ENCODE peak calls at places on chromosome X, in ten cellular contexts. D is astrocyte of the spinal cord; Q is CD4-positive, alpha-beta T cell; V is AG10803; W is left lung; M is transverse colon; L is AG09309; T is pancreas; X is astrocyte of the cerebellum; O is lower leg skin. I is an unnamed sample.
A peak's percentile ranks its signal among the peaks of the same experiment; 100 is the strongest.

GRCh38 chrX:24733111-24733510 is 39.4 kb downstream of the POLA1 start:
- DNase-seq in W (no peak), V (no peak), Q (no peak), L (no peak), O (no peak), T (no peak), M (no peak), X (no peak), D (no peak), I (no peak)

GRCh38 chrX:1196436-1196835 is 16.0 kb downstream of the CRLF2 start:
- DNase-seq in T (no peak), Q (no peak), X (no peak), O (no peak), L (no peak), V (no peak), M (no peak), D (no peak), W (no peak), I (no peak)

GRCh38 chrX:80879916-80880315 is 70.2 kb upstream of the BRWD3 start:
- DNase-seq in D (no peak), W (no peak), V (peak; percentile 14), Q (no peak), T (no peak), X (no peak), M (no peak), L (peak; percentile 27), O (no peak), I (no peak)

GRCh38 chrX:64580035-64580434 is 184.8 kb upstream of the MTMR8 start:
- DNase-seq in D (no peak), W (no peak), T (no peak), V (no peak), L (no peak), O (no peak), X (no peak), Q (no peak), M (no peak), I (no peak)

GRCh38 chrX:28586891-28587635 is at the start of gene IL1RAPL1:
- DNase-seq in V (peak; percentile 12), W (no peak), D (peak; percentile 75), M (no peak), T (no peak), X (peak; percentile 49), L (no peak), O (no peak), Q (no peak), I (no peak)

GRCh38 chrX:639151-639550 is 8.6 kb downstream of the SHOX start:
- DNase-seq in M (no peak), L (no peak), V (no peak), W (no peak), T (no peak), Q (no peak), X (no peak), D (no peak), O (no peak), I (no peak)

GRCh38 chrX:148878371-148878770 is 378.0 kb downstream of the AFF2 start:
- DNase-seq in X (no peak), D (peak; percentile 67), O (no peak), V (peak; percentile 34), T (no peak), L (no peak), Q (no peak), W (no peak), M (no peak), I (no peak)

GRCh38 chrX:40521868-40522450 is 58.8 kb upstream of the ATP6AP2 start:
- DNase-seq in M (no peak), L (no peak), Q (no peak), V (no peak), T (no peak), O (no peak), D (no peak), W (no peak), X (no peak), I (no peak)

GRCh38 chrX:97995834-97996233 is 1112.1 kb downstream of the RPA4 start:
- DNase-seq in Q (no peak), O (no peak), X (no peak), T (no peak), L (no peak), M (no peak), V (no peak), D (no peak), W (no peak), I (no peak)

GRCh38 chrX:14802943-14803710 is 69.7 kb downstream of the FANCB start:
- DNase-seq in X (no peak), L (peak; percentile 31), M (no peak), T (no peak), Q (no peak), V (peak; percentile 83), O (no peak), W (no peak), D (no peak), I (no peak)

GRCh38 chrX:150155396-150156048 is 207.6 kb upstream of the MAMLD1 start:
- DNase-seq in V (peak; percentile 66), T (no peak), M (peak; percentile 40), D (peak; percentile 40), X (no peak), L (peak; percentile 28), W (no peak), Q (no peak), O (no peak), I (no peak)

GRCh38 chrX:124217289-124218251 is 114.9 kb upstream of the TEX13D start:
- DNase-seq in T (no peak), M (peak; percentile 37), V (peak; percentile 22), L (no peak), Q (peak; percentile 54), D (peak; percentile 37), W (peak; percentile 36), O (no peak), X (no peak), I (no peak)

GRCh38 chrX:23435575-23435974 is 100.9 kb downstream of the PTCHD1 start:
- DNase-seq in Q (no peak), O (no peak), X (no peak), V (no peak), D (no peak), T (no peak), M (no peak), W (no peak), L (no peak), I (no peak)

GRCh38 chrX:103477496-103477895 is 41.8 kb downstream of the RAB40A start:
- DNase-seq in W (no peak), L (no peak), V (peak; percentile 33), Q (no peak), X (no peak), O (no peak), M (no peak), T (no peak), D (no peak), I (no peak)

GRCh38 chrX:13024911-13025454 is 19.4 kb downstream of the FAM9C start:
- DNase-seq in D (no peak), X (no peak), M (no peak), L (no peak), Q (no peak), T (no peak), O (no peak), W (no peak), V (no peak), I (no peak)
- TF ChIP-seq CTCF in D (no peak), X (no peak), M (no peak), L (no peak), Q (no peak), T (no peak), O (no peak), W (no peak), V (no peak), I (no peak)

DNA sequence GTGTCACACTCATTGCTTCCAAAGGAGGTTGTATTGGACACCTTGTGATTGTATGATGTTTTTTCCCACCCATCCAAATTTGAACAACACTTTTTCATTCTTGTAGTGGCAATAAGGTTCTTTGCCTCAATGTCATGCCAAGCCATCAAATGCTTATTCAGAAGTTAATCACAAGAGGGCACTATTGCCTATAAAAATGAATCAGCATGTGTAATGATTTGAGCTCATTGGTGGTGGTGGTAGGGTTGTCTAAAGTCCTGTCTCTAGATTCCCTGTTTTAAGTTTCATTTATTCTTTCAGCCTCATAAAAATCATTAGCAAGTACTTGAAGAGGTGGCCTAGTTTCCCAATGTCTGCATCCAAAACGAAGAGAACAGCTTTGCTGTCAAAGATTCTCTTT is 37.0 kb downstream of the IRS4 start:
- DNase-seq in V (peak; percentile 18), D (peak; percentile 36), X (peak; percentile 3), Q (no peak), M (no peak), O (no peak), W (no peak), L (no peak), T (no peak), I (no peak)
- TF ChIP-seq CTCF in V (peak; percentile 47), D (peak; percentile 33), X (peak; percentile 29), Q (no peak), M (peak; percentile 22), O (no peak), W (peak; percentile 15), L (peak; percentile 32), T (no peak), I (no peak)

DNA sequence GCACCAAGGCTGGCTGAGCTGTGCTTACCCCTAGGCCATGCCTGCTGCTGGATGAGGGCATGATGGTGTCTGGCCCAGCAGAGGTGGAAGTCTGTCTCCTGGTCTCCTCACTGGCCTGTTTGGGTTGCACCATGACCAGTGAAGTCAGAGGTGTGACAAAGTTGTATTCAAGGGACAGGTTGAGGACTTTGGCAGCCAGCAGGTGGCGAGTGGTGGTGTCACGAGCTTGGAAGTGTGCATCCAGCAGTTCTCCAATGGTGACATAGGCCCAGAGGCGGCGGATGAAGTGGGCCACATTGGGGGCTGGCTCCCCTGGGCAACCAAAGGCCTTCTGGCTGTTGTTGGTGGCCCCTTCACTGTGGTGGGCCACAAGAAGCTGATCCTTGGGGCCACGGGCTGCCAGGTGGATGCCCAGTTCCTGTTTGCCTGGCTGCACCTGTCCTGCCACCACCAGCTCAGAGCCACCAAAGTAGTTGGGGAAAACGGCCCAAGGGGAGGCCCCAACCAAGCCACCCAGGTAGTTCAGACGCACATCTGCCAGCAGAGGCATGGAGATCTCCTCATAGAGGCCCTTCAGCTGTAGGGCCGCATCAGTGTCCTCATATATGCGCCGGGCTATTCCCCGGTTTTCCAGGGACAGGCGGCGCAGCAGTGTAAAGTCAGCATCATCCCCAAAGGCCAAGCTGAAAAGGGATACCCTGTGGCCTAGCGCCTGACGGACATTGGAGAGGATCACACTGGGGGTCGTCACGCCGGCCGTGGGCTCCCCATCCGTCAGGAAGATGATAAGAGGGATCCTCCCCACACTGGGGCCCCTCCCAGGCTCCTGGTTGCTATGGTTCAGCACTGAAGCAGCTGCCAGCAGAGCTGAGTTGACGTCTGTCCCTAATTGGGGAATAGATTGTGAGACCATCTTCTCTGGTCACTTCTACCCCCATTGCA is 39.7 kb downstream of the ITIH6 start:
- DNase-seq in W (no peak), O (no peak), M (no peak), D (no peak), V (no peak), Q (no peak), T (no peak), L (no peak), X (no peak), I (no peak)
- TF ChIP-seq CTCF in W (no peak), O (no peak), M (no peak), D (no peak), V (no peak), Q (no peak), T (no peak), L (no peak), X (no peak), I (no peak)

DNA sequence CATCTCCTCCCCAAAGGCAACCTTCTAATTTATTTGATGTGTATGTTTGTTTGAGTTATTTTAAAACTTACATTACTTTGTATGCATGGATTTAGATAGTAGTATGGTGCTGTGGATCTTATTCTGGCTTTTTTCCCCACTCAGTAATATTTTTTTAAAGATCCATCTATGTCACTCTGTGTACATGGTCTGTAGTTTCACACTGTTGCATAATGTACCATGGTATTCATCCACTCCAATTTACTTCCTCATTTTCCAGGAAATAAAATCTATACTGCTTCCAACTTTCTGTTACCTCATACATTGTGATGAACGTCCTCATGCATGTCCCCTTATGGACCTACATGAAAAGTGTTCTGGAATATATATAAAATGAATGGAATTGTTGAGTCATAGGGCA is 17.6 kb downstream of the ARMCX2 start:
- DNase-seq in X (no peak), Q (no peak), D (no peak), L (no peak), O (no peak), V (no peak), T (no peak), W (no peak), M (no peak), I (no peak)
- TF ChIP-seq CTCF in X (no peak), Q (no peak), D (no peak), L (no peak), O (no peak), V (no peak), T (no peak), W (no peak), M (no peak), I (no peak)